ENCODE peak calls at places on chromosomes 11 and 22, in five cellular contexts. One of them, this sample, is unnamed. For H3K4me1, the result is how much of the 10 kb centered on the place peaks cover.

GRCh38 chr22:49950396-49950994 is 10.1 kb upstream of the PIM3 start:
- DNase-seq in neuronal stem cell: no peak
- DNase-seq in breast epithelium: no peak
- DNase-seq in CD8-positive, alpha-beta memory T cell: no peak
- DNase-seq in pancreas: no peak
- DNase-seq in this sample: no peak

GRCh38 chr22:46149493-46149997 is 781 bp upstream of the PPARA start:
- DNase-seq in neuronal stem cell: peak
- DNase-seq in breast epithelium: peak
- DNase-seq in CD8-positive, alpha-beta memory T cell: peak
- DNase-seq in pancreas: peak
- DNase-seq in this sample: peak

GRCh38 chr11:71207996-71208774 is 44.2 kb downstream of the SHANK2 start:
- DNase-seq in neuronal stem cell: no peak
- DNase-seq in breast epithelium: peak
- DNase-seq in CD8-positive, alpha-beta memory T cell: no peak
- DNase-seq in pancreas: no peak
- DNase-seq in this sample: no peak

GRCh38 chr11:106021967-106022794 is at the start of gene MSANTD4:
- DNase-seq in neuronal stem cell: peak
- DNase-seq in breast epithelium: peak
- DNase-seq in CD8-positive, alpha-beta memory T cell: peak
- DNase-seq in pancreas: peak
- DNase-seq in this sample: peak

GRCh38 chr11:95910638-95911368 is 13.1 kb downstream of the MTMR2 start:
- DNase-seq in neuronal stem cell: no peak
- DNase-seq in breast epithelium: no peak
- DNase-seq in CD8-positive, alpha-beta memory T cell: no peak
- DNase-seq in pancreas: no peak
- DNase-seq in this sample: no peak

GRCh38 chr11:64559351-64560138 is 31.5 kb upstream of the SLC22A12 start:
- DNase-seq in neuronal stem cell: no peak
- DNase-seq in breast epithelium: no peak
- DNase-seq in CD8-positive, alpha-beta memory T cell: no peak
- DNase-seq in pancreas: no peak
- DNase-seq in this sample: no peak

GRCh38 chr22:28953976-28954880 is 70.9 kb downstream of the ZNRF3 start:
- DNase-seq in neuronal stem cell: no peak
- DNase-seq in breast epithelium: no peak
- DNase-seq in CD8-positive, alpha-beta memory T cell: no peak
- DNase-seq in pancreas: no peak
- DNase-seq in this sample: no peak

GRCh38 chr22:32801436-32802290 is at the start of gene TIMP3:
- DNase-seq in neuronal stem cell: peak
- DNase-seq in breast epithelium: peak
- DNase-seq in CD8-positive, alpha-beta memory T cell: no peak
- DNase-seq in pancreas: peak
- DNase-seq in this sample: peak

GRCh38 chr11:46309669-46310288 is 32.3 kb downstream of the CREB3L1 start:
- DNase-seq in neuronal stem cell: no peak
- DNase-seq in breast epithelium: no peak
- DNase-seq in CD8-positive, alpha-beta memory T cell: no peak
- DNase-seq in pancreas: no peak
- DNase-seq in this sample: no peak

GRCh38 chr11:67355794-67356550 is 2.6 kb upstream of the POLD4 start:
- DNase-seq in neuronal stem cell: no peak
- DNase-seq in breast epithelium: no peak
- DNase-seq in CD8-positive, alpha-beta memory T cell: no peak
- DNase-seq in pancreas: no peak
- DNase-seq in this sample: no peak

GRCh38 chr11:102749101-102749725 is 24.5 kb upstream of the MMP8 start:
- DNase-seq in neuronal stem cell: no peak
- DNase-seq in breast epithelium: no peak
- DNase-seq in CD8-positive, alpha-beta memory T cell: no peak
- DNase-seq in pancreas: no peak
- DNase-seq in this sample: no peak

GRCh38 chr11:110182886-110183285 is 89.7 kb downstream of the ZC3H12C start:
- DNase-seq in neuronal stem cell: no peak
- DNase-seq in breast epithelium: no peak
- DNase-seq in CD8-positive, alpha-beta memory T cell: no peak
- DNase-seq in pancreas: no peak
- DNase-seq in this sample: no peak

GRCh38 chr11:77113382-77114088 is 10.9 kb downstream of the OMP start:
- DNase-seq in neuronal stem cell: peak
- DNase-seq in breast epithelium: no peak
- DNase-seq in CD8-positive, alpha-beta memory T cell: no peak
- DNase-seq in pancreas: peak
- DNase-seq in this sample: peak

GRCh38 chr11:76025068-76025467 is 181.2 kb downstream of the WNT11 start:
- DNase-seq in neuronal stem cell: no peak
- DNase-seq in breast epithelium: no peak
- DNase-seq in CD8-positive, alpha-beta memory T cell: no peak
- DNase-seq in pancreas: no peak
- DNase-seq in this sample: no peak

GRCh38 chr11:32447252-32447651 is 11.9 kb upstream of the WT1 start:
- DNase-seq in neuronal stem cell: no peak
- DNase-seq in breast epithelium: no peak
- DNase-seq in CD8-positive, alpha-beta memory T cell: no peak
- DNase-seq in pancreas: no peak
- DNase-seq in this sample: no peak
- H3K4me3 ChIP-seq in neuronal stem cell: no peak
- H3K4me3 ChIP-seq in breast epithelium: no peak
- H3K4me3 ChIP-seq in CD8-positive, alpha-beta memory T cell: no peak
- H3K4me3 ChIP-seq in pancreas: no peak
- H3K4me3 ChIP-seq in this sample: no peak

DNA sequence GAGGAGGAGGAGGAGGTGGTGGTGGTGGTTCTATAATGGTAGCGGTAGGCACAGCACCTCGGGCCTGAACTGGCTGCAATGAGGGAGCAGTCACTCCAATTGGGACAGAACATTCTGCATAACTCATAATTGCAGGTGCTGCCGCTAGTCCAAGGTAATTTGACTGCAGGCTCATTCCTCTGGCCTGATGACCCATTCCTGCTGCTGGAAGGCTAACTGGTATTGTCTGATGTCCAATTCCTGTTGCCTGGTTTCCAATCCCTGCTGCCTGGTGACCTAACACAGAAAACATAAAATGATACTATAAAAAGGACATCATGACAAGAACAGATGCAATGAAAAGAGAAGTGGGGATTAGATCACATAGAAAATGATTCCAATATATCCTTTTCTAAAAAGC is 7.9 kb upstream of the AGBL2 start:
- DNase-seq in neuronal stem cell: no peak
- DNase-seq in breast epithelium: no peak
- DNase-seq in CD8-positive, alpha-beta memory T cell: no peak
- DNase-seq in pancreas: no peak
- DNase-seq in this sample: no peak
- H3K27ac ChIP-seq in neuronal stem cell: no peak
- H3K27ac ChIP-seq in breast epithelium: no peak
- H3K27ac ChIP-seq in CD8-positive, alpha-beta memory T cell: no peak
- H3K27ac ChIP-seq in pancreas: no peak
- H3K27ac ChIP-seq in this sample: no peak

DNA sequence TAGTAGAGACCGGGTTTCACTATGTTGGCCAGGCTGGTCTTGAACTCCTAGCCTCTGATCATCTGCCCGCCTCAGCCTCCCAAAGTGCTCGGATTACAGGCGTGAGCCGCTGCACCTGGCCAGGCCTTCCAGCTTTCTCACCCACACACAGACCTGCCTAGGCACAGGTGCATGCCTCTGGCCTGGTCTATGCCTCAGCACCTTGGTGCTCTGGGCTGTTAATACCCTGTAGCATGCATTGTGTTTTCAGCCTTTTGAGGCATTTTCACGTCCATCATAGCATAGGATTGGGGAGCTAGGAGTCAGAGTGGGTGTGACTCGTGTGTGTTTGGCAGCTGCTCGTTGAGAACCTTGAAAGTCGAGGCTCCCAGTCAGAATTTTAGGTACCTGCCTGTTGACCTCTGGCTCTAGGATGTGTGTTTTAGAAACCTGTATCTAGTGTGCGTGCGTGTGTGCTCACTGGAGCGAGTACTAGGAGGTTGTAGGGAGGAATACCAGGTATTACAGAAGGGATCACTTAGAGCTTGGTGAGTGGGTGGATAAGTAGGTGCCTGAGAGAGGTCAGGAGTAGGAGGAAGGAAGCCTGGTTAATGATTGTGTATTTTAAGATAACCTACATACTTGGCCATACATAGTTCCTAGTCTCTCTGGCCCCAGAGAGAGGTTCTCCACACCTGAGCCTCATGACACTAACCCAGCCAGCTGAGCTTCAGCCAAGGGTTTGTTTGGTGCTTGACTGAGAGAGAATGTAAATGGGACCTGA is 20.0 kb downstream of the CRKL start:
- DNase-seq in neuronal stem cell: no peak
- DNase-seq in breast epithelium: no peak
- DNase-seq in CD8-positive, alpha-beta memory T cell: no peak
- DNase-seq in pancreas: no peak
- DNase-seq in this sample: no peak
- H3K4me1 ChIP-seq in neuronal stem cell: under half
- H3K4me1 ChIP-seq in breast epithelium: under half
- H3K4me1 ChIP-seq in CD8-positive, alpha-beta memory T cell: half or more
- H3K4me1 ChIP-seq in pancreas: under half
- H3K4me1 ChIP-seq in this sample: under half

GRCh38 chr11:128469220-128469619 is 118.1 kb downstream of the ETS1 start:
- DNase-seq in neuronal stem cell: no peak
- DNase-seq in breast epithelium: no peak
- DNase-seq in CD8-positive, alpha-beta memory T cell: no peak
- DNase-seq in pancreas: no peak
- DNase-seq in this sample: no peak

GRCh38 chr11:128473631-128474030 is 113.7 kb downstream of the ETS1 start:
- DNase-seq in neuronal stem cell: no peak
- DNase-seq in breast epithelium: no peak
- DNase-seq in CD8-positive, alpha-beta memory T cell: peak
- DNase-seq in pancreas: no peak
- DNase-seq in this sample: no peak

GRCh38 chr11:128470081-128470480 is 117.3 kb downstream of the ETS1 start:
- DNase-seq in neuronal stem cell: no peak
- DNase-seq in breast epithelium: no peak
- DNase-seq in CD8-positive, alpha-beta memory T cell: no peak
- DNase-seq in pancreas: no peak
- DNase-seq in this sample: no peak

GRCh38 chr11:128472128-128473110 is 114.9 kb downstream of the ETS1 start:
- DNase-seq in neuronal stem cell: no peak
- DNase-seq in breast epithelium: no peak
- DNase-seq in CD8-positive, alpha-beta memory T cell: no peak
- DNase-seq in pancreas: no peak
- DNase-seq in this sample: no peak

GRCh38 chr11:128471138-128471661 is 116.2 kb downstream of the ETS1 start:
- DNase-seq in neuronal stem cell: no peak
- DNase-seq in breast epithelium: no peak
- DNase-seq in CD8-positive, alpha-beta memory T cell: no peak
- DNase-seq in pancreas: peak
- DNase-seq in this sample: no peak
- H3K4me3 ChIP-seq in neuronal stem cell: no peak
- H3K4me3 ChIP-seq in breast epithelium: no peak
- H3K4me3 ChIP-seq in CD8-positive, alpha-beta memory T cell: peak
- H3K4me3 ChIP-seq in pancreas: no peak
- H3K4me3 ChIP-seq in this sample: no peak

GRCh38 chr22:48578138-48579034 is 1249.3 kb downstream of the BRD1 start:
- DNase-seq in neuronal stem cell: no peak
- DNase-seq in breast epithelium: no peak
- DNase-seq in CD8-positive, alpha-beta memory T cell: no peak
- DNase-seq in pancreas: no peak
- DNase-seq in this sample: no peak
- H3K27ac ChIP-seq in neuronal stem cell: peak
- H3K27ac ChIP-seq in breast epithelium: no peak
- H3K27ac ChIP-seq in CD8-positive, alpha-beta memory T cell: no peak
- H3K27ac ChIP-seq in pancreas: no peak
- H3K27ac ChIP-seq in this sample: no peak

GRCh38 chr11:3882671-3883070 is 27.2 kb downstream of the STIM1 start:
- DNase-seq in neuronal stem cell: no peak
- DNase-seq in breast epithelium: no peak
- DNase-seq in CD8-positive, alpha-beta memory T cell: no peak
- DNase-seq in pancreas: no peak
- DNase-seq in this sample: no peak
- H3K4me1 ChIP-seq in neuronal stem cell: under half
- H3K4me1 ChIP-seq in breast epithelium: under half
- H3K4me1 ChIP-seq in CD8-positive, alpha-beta memory T cell: half or more
- H3K4me1 ChIP-seq in pancreas: under half
- H3K4me1 ChIP-seq in this sample: under half

GRCh38 chr11:103942646-103943045 is 93.8 kb upstream of the DDI1 start:
- DNase-seq in neuronal stem cell: no peak
- DNase-seq in breast epithelium: no peak
- DNase-seq in CD8-positive, alpha-beta memory T cell: no peak
- DNase-seq in pancreas: no peak
- DNase-seq in this sample: no peak
- H3K4me3 ChIP-seq in neuronal stem cell: no peak
- H3K4me3 ChIP-seq in breast epithelium: no peak
- H3K4me3 ChIP-seq in CD8-positive, alpha-beta memory T cell: no peak
- H3K4me3 ChIP-seq in pancreas: no peak
- H3K4me3 ChIP-seq in this sample: no peak

GRCh38 chr11:79095424-79095823 is 345.4 kb downstream of the TENM4 start:
- DNase-seq in neuronal stem cell: no peak
- DNase-seq in breast epithelium: no peak
- DNase-seq in CD8-positive, alpha-beta memory T cell: no peak
- DNase-seq in pancreas: no peak
- DNase-seq in this sample: no peak
- H3K27ac ChIP-seq in neuronal stem cell: no peak
- H3K27ac ChIP-seq in breast epithelium: no peak
- H3K27ac ChIP-seq in CD8-positive, alpha-beta memory T cell: no peak
- H3K27ac ChIP-seq in pancreas: no peak
- H3K27ac ChIP-seq in this sample: no peak

GRCh38 chr22:30247974-30248373 is 1.4 kb upstream of the LIF start:
- DNase-seq in neuronal stem cell: no peak
- DNase-seq in breast epithelium: no peak
- DNase-seq in CD8-positive, alpha-beta memory T cell: no peak
- DNase-seq in pancreas: no peak
- DNase-seq in this sample: no peak
- H3K4me1 ChIP-seq in neuronal stem cell: under half
- H3K4me1 ChIP-seq in breast epithelium: under half
- H3K4me1 ChIP-seq in CD8-positive, alpha-beta memory T cell: under half
- H3K4me1 ChIP-seq in pancreas: under half
- H3K4me1 ChIP-seq in this sample: under half

This sample was measured in testis.